ENCODE peak calls at places on chromosomes 1 and 21, in six cellular contexts. B is activated T-helper 1 cell treated with Interleukin-2 at 50 U/mL for 16 hours; R is CD4-positive, CD25-positive, alpha-beta regulatory T cell; Z is sigmoid colon; L is stimulated activated CD4-positive, alpha-beta T cell treated with anti-CD3 and anti-CD28 coated beads, TNF-alpha, amount 100 ng/mL, for 48 hours; X is CD4-positive, alpha-beta T cell. O is an unnamed sample.

GRCh38 chr1:170836146-170836545 is 99.2 kb upstream of the MROH9 start:
- DNase-seq in B (no peak), R (no peak), Z (no peak), L (no peak), X (no peak), O (no peak)

GRCh38 chr1:205227584-205228006 is at the start of gene TMCC2:
- DNase-seq in B (peak; percentile 57), R (peak; percentile 57), Z (peak; percentile 96), L (peak; percentile 70), X (peak; percentile 75), O (no peak)

GRCh38 chr1:208521534-208521933 is 277.4 kb upstream of the PLXNA2 start:
- DNase-seq in B (no peak), R (no peak), Z (no peak), L (no peak), X (no peak), O (no peak)

GRCh38 chr1:186749820-186750219 is 69.6 kb upstream of the PTGS2 start:
- DNase-seq in B (no peak), R (no peak), Z (no peak), L (no peak), X (no peak), O (no peak)

GRCh38 chr1:64042331-64043100 is 160.9 kb upstream of the UBE2U start:
- DNase-seq in B (no peak), R (no peak), Z (peak; percentile 74), L (no peak), X (no peak), O (peak; percentile 97)

GRCh38 chr1:29122662-29122986 is 1.1 kb downstream of the TMEM200B start:
- DNase-seq in B (no peak), R (no peak), Z (peak; percentile 91), L (no peak), X (no peak), O (peak; percentile 75)

GRCh38 chr1:96157101-96157500 is 564.5 kb upstream of the PTBP2 start:
- DNase-seq in B (no peak), R (no peak), Z (no peak), L (no peak), X (no peak), O (no peak)

GRCh38 chr21:41921089-41921819 is 32.6 kb downstream of the C2CD2 start:
- DNase-seq in B (no peak), R (no peak), Z (peak; percentile 62), L (no peak), X (no peak), O (no peak)

GRCh38 chr1:66752000-66752592 is at the start of gene DYNLT5:
- DNase-seq in B (no peak), R (no peak), Z (peak; percentile 64), L (no peak), X (no peak), O (peak; percentile 2)

GRCh38 chr1:52944566-52944965 is 17.5 kb downstream of the SCP2 start:
- DNase-seq in B (no peak), R (no peak), Z (no peak), L (no peak), X (no peak), O (no peak)

GRCh38 chr21:46155514-46156377 is at the start of gene FTCD:
- DNase-seq in B (no peak), R (no peak), Z (peak; percentile 57), L (no peak), X (peak; percentile 21), O (no peak)

GRCh38 chr1:212432163-212432705 is 486 bp upstream of the NENF start:
- DNase-seq in B (no peak), R (no peak), Z (no peak), L (no peak), X (no peak), O (no peak)

GRCh38 chr1:230010618-230011332 is 56.3 kb upstream of the GALNT2 start:
- DNase-seq in B (no peak), R (no peak), Z (no peak), L (no peak), X (no peak), O (no peak)

GRCh38 chr1:51532853-51533252 is 13.8 kb upstream of the EPS15 start:
- DNase-seq in B (no peak), R (no peak), Z (no peak), L (no peak), X (no peak), O (no peak)

GRCh38 chr1:63523738-63524137 is 413 bp downstream of the EFCAB7 start:
- DNase-seq in B (no peak), R (no peak), Z (no peak), L (no peak), X (no peak), O (peak; percentile 2)

GRCh38 chr1:238409947-238410346 is 519.2 kb upstream of the ZP4 start:
- DNase-seq in B (no peak), R (no peak), Z (no peak), L (no peak), X (no peak), O (peak; percentile 94)